ENCODE peak calls at places on chromosomes 6 and 20, in eight cellular contexts. C is GM12891; K is T-helper 17 cell; O is transverse colon; L is posterior vena cava; N is NCI-H446; U is stimulated activated naive CD8-positive, alpha-beta T cell treated with anti-CD3 and anti-CD28 coated beads, Interleukin-15, Interleukin-2, amounts not matched to agents 100 U/mL and 50 U/mL, for 24 hours; T is NCI-H1417. Z is an unnamed sample.

GRCh38 chr6:3310051-3310448 is 51.3 kb downstream of the PSMG4 start:
- DNase-seq in C (no peak), K (no peak), O (no peak), L (peak; percentile 4), N (no peak), U (no peak), T (no peak), Z (no peak)

GRCh38 chr6:445571-446417 is 54.2 kb downstream of the IRF4 start:
- DNase-seq in C (no peak), K (no peak), O (no peak), L (no peak), N (no peak), U (no peak), T (no peak), Z (no peak)

GRCh38 chr20:13342469-13343242 is 121.6 kb downstream of the ISM1 start:
- DNase-seq in C (no peak), K (no peak), O (no peak), L (no peak), N (no peak), U (no peak), T (no peak), Z (no peak)

GRCh38 chr6:34610819-34611477 is 54.8 kb upstream of the SPDEF start:
- DNase-seq in C (no peak), K (no peak), O (no peak), L (no peak), N (no peak), U (no peak), T (no peak), Z (no peak)

GRCh38 chr20:39775110-39775509 is 813.0 kb downstream of the DHX35 start:
- DNase-seq in C (no peak), K (no peak), O (no peak), L (peak; percentile 92), N (peak; percentile 58), U (no peak), T (no peak), Z (no peak)

GRCh38 chr6:12051861-12052368 is 39.8 kb downstream of the HIVEP1 start:
- DNase-seq in C (no peak), K (no peak), O (peak; percentile 40), L (no peak), N (no peak), U (peak; percentile 56), T (no peak), Z (no peak)

GRCh38 chr6:26205625-26206574 is 118.7 kb downstream of the HFE start:
- DNase-seq in C (no peak), K (no peak), O (peak; percentile 26), L (no peak), N (peak; percentile 60), U (no peak), T (peak; percentile 39), Z (peak; percentile 47)

GRCh38 chr6:73134588-73134987 is 90.7 kb downstream of the KHDC1L start:
- DNase-seq in C (no peak), K (no peak), O (peak; percentile 23), L (peak; percentile 62), N (peak; percentile 35), U (peak; percentile 52), T (no peak), Z (peak; percentile 36)

GRCh38 chr6:70469965-70470364 is 56.7 kb downstream of the FAM135A start:
- DNase-seq in C (no peak), K (no peak), O (no peak), L (no peak), N (no peak), U (no peak), T (no peak), Z (no peak)

GRCh38 chr6:74607934-74608333 is 597.9 kb downstream of the COL12A1 start:
- DNase-seq in C (no peak), K (no peak), O (no peak), L (no peak), N (no peak), U (no peak), T (no peak), Z (no peak)

GRCh38 chr6:132401120-132401940 is at the start of gene MOXD1:
- DNase-seq in C (peak; percentile 41), K (no peak), O (peak; percentile 55), L (peak; percentile 80), N (no peak), U (peak; percentile 28), T (peak; percentile 81), Z (no peak)

GRCh38 chr6:119620846-119621570 is 271.4 kb upstream of the MAN1A1 start:
- DNase-seq in C (no peak), K (no peak), O (no peak), L (no peak), N (no peak), U (no peak), T (no peak), Z (no peak)

GRCh38 chr6:147341486-147341885 is 137.3 kb downstream of the STXBP5 start:
- DNase-seq in C (no peak), K (no peak), O (peak; percentile 77), L (no peak), N (no peak), U (no peak), T (no peak), Z (no peak)

GRCh38 chr6:168261234-168261633 is 58.3 kb downstream of the DACT2 start:
- DNase-seq in C (no peak), K (no peak), O (no peak), L (peak; percentile 70), N (no peak), U (no peak), T (no peak), Z (no peak)

GRCh38 chr6:129890164-129890563 is 29.0 kb upstream of the TMEM244 start:
- DNase-seq in C (no peak), K (no peak), O (no peak), L (no peak), N (no peak), U (no peak), T (no peak), Z (no peak)

GRCh38 chr20:54219751-54220426 is 12.0 kb downstream of the PFDN4 start:
- DNase-seq in C (no peak), K (no peak), O (no peak), L (no peak), N (peak; percentile 34), U (no peak), T (peak; percentile 19), Z (no peak)

GRCh38 chr20:9978395-9979004 is 56.3 kb upstream of the ANKEF1 start:
- DNase-seq in C (peak; percentile 25), K (no peak), O (peak; percentile 15), L (no peak), N (peak; percentile 96), U (no peak), T (peak; percentile 74), Z (peak; percentile 43)

GRCh38 chr6:111276335-111276734 is 189.0 kb downstream of the SLC16A10 start:
- DNase-seq in C (no peak), K (no peak), O (no peak), L (no peak), N (no peak), U (no peak), T (no peak), Z (no peak)

GRCh38 chr6:109799664-109800063 is 108.6 kb downstream of the FIG4 start:
- DNase-seq in C (no peak), K (no peak), O (no peak), L (no peak), N (no peak), U (no peak), T (peak; percentile 6), Z (no peak)

GRCh38 chr6:145784683-145785082 is 29.9 kb downstream of the FBXO30 start:
- DNase-seq in C (no peak), K (no peak), O (no peak), L (no peak), N (no peak), U (no peak), T (no peak), Z (no peak)

GRCh38 chr6:41209976-41210375 is 9.0 kb upstream of the TREML2 start:
- DNase-seq in C (no peak), K (no peak), O (no peak), L (no peak), N (no peak), U (no peak), T (no peak), Z (no peak)

Z was measured in DND-41.